ENCODE peak calls at places on chromosome 18, in nine cellular contexts. G, J, P, R, V, M, E, Q and H are unnamed samples.

GRCh38 chr18:58605027-58606020 is 23.6 kb downstream of the ALPK2 start:
- DNase-seq in E (no peak), V (no peak), M (no peak), P (no peak), Q (no peak), J (no peak), R (no peak), G (no peak), H (no peak)

GRCh38 chr18:74489631-74490030 is 6.5 kb upstream of the CNDP2 start:
- DNase-seq in G (no peak), J (no peak), Q (no peak), V (no peak), M (no peak), P (no peak), E (no peak), R (no peak), H (no peak)

GRCh38 chr18:74251297-74252031 is 40.3 kb downstream of the CYB5A start:
- DNase-seq in J (peak; percentile 57), P (peak; percentile 41), V (no peak), G (no peak), Q (no peak), M (no peak), E (no peak), R (no peak), H (no peak)

GRCh38 chr18:59155140-59155539 is 15.5 kb downstream of the SEC11C start:
- DNase-seq in R (no peak), J (no peak), E (no peak), M (no peak), P (no peak), G (no peak), V (no peak), Q (no peak), H (no peak)

GRCh38 chr18:8874872-8875271 is 169.5 kb downstream of the MTCL1 start:
- DNase-seq in M (no peak), Q (no peak), J (no peak), E (no peak), V (no peak), R (no peak), P (no peak), G (no peak), H (no peak)

GRCh38 chr18:56756971-56757370 is 105.8 kb downstream of the WDR7 start:
- DNase-seq in M (no peak), R (no peak), J (no peak), G (no peak), V (no peak), E (peak; percentile 63), Q (no peak), P (no peak), H (peak; percentile 34)

GRCh38 chr18:59049726-59050660 is 89.7 kb upstream of the SEC11C start:
- DNase-seq in G (no peak), P (no peak), Q (no peak), E (no peak), R (no peak), V (no peak), M (peak; percentile 56), J (no peak), H (no peak)

GRCh38 chr18:51531496-51531895 is 334.0 kb upstream of the MEX3C start:
- DNase-seq in P (no peak), V (no peak), Q (no peak), M (no peak), E (no peak), R (no peak), G (no peak), J (no peak), H (no peak)

GRCh38 chr18:80115035-80115434 is 6.0 kb downstream of the ADNP2 start:
- DNase-seq in E (no peak), Q (no peak), V (no peak), P (no peak), M (no peak), G (no peak), R (no peak), J (no peak), H (no peak)

GRCh38 chr18:57901819-57902600 is 98.9 kb upstream of the ATP8B1 start:
- DNase-seq in Q (no peak), M (no peak), E (no peak), R (no peak), V (no peak), P (peak; percentile 80), J (no peak), G (no peak), H (no peak)

GRCh38 chr18:37476182-37476581 is 89.4 kb downstream of the CELF4 start:
- DNase-seq in M (no peak), V (no peak), R (peak; percentile 20), J (no peak), E (no peak), P (peak; percentile 9), G (no peak), Q (no peak), H (no peak)

GRCh38 chr18:7000484-7001096 is 117.0 kb downstream of the LAMA1 start:
- DNase-seq in P (no peak), G (no peak), V (peak; percentile 37), R (no peak), E (no peak), J (no peak), Q (no peak), M (no peak), H (no peak)

GRCh38 chr18:13165636-13166423 is 52.7 kb upstream of the LDLRAD4 start:
- DNase-seq in V (no peak), Q (no peak), J (no peak), M (no peak), G (no peak), P (no peak), E (no peak), R (no peak), H (no peak)

GRCh38 chr18:78731423-78732032 is 248.1 kb upstream of the SALL3 start:
- DNase-seq in P (no peak), E (no peak), M (peak; percentile 71), J (no peak), R (no peak), V (no peak), G (no peak), Q (no peak), H (no peak)

GRCh38 chr18:50297621-50298442 is 10.3 kb upstream of the CXXC1 start:
- DNase-seq in M (peak; percentile 94), P (no peak), G (peak; percentile 74), V (no peak), E (peak; percentile 85), J (peak; percentile 57), R (peak; percentile 84), Q (peak; percentile 82), H (peak; percentile 77)

GRCh38 chr18:29753379-29753778 is 1289.2 kb downstream of the DSC3 start:
- DNase-seq in Q (no peak), V (no peak), E (no peak), M (no peak), J (no peak), G (no peak), P (no peak), R (no peak), H (no peak)

GRCh38 chr18:59765343-59765742 is 68.1 kb upstream of the CCBE1 start:
- DNase-seq in J (no peak), V (no peak), E (no peak), P (no peak), R (no peak), Q (no peak), M (no peak), G (no peak), H (no peak)

DNA sequence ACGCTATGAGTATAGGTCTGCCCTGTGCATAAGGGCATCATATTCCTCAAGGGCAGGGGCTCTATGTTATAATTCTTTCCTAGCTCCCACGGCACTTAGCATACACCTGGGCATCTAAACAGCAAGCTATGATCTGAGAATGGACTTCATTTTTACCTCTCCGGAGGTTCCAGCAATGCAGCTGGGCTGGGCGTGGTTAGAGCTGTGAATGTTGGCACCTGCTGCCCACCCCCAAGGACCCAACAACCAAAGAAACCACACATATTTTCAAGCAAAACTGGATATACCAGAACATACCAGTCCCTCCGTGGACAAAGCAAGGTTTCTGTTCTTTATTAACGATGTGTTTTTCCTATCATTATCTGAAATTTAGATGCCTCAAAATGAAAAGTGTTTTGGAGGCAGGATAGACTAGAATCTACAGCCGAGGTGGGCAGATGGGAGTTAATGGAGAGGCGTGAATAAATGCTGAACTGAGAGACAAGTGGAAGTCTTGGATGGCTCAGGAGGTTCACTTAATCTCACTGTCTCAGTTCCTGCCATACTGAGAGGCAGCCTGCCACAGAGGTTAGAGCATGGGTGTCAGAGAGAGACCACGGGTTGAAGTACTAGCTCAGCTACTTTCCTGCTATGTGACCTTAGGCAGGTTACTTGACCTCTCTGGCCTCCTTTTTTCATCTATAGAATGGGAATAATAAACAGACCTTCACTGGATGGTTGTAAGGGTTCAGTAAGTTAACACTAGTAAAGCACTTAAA is 186.6 kb upstream of the SMAD2 start:
- DNase-seq in J (no peak), M (peak; percentile 27), R (no peak), V (no peak), Q (no peak), E (no peak), P (no peak), G (no peak), H (no peak)
- TF ChIP-seq POLR2A in J (no peak), M (no peak), R (no peak), V (no peak), Q (no peak), E (no peak), P (no peak), G (no peak), H (no peak)

GRCh38 chr18:36402765-36403396 is 105.4 kb downstream of the FHOD3 start:
- DNase-seq in M (no peak), J (no peak), V (no peak), E (peak; percentile 78), G (no peak), Q (no peak), P (no peak), R (peak; percentile 29), H (peak; percentile 80)
- H3K27ac ChIP-seq in M (no peak overlapping the region), J (no peak overlapping the region), V (no peak overlapping the region), E (no peak overlapping the region), G (no peak overlapping the region), Q (no peak overlapping the region), P (no peak overlapping the region), R (no peak overlapping the region), H (peak overlapping the region; percentile 42)

GRCh38 chr18:63158676-63159291 is 160.8 kb downstream of the BCL2 start:
- DNase-seq in P (no peak), V (no peak), R (no peak), M (no peak), G (no peak), E (no peak), J (no peak), Q (no peak), H (no peak)
- H3K4me1 ChIP-seq in P (peaks cover 14% of the 10 kb centered on the region), V (peaks cover 13% of the 10 kb centered on the region), R (peaks cover 32% of the 10 kb centered on the region), M (peaks cover 100% of the 10 kb centered on the region), G (peaks cover 4% of the 10 kb centered on the region), E (no peaks in the 10 kb centered on the region), J (peaks cover 38% of the 10 kb centered on the region), Q (peaks cover 20% of the 10 kb centered on the region), H (no peaks in the 10 kb centered on the region)

GRCh38 chr18:68056936-68057335 is 540.4 kb upstream of the DSEL start:
- DNase-seq in E (no peak), J (no peak), G (no peak), M (no peak), R (no peak), Q (no peak), V (no peak), P (no peak), H (no peak)
- TF ChIP-seq POLR2A in E (no peak), J (no peak), G (no peak), M (no peak), R (no peak), Q (no peak), V (no peak), P (no peak), H (no peak)

DNA sequence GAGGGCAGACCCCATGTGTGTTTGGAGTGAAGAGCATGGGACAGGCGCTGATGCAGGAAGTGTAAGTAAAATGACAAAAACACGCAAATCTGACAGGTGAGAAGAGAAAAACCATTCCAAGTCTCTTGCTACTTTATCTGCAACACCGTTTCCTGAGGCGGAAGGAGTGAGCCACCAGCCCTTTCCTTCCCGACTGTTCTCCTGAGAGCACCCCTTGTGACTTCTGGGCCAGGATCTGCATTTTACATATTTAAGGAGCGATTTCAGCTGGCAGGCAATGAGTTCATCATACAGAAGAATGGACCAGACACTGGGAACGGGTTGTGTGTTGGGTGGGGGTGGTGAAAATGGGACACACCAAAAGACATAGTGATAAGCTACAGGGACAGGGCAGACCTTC is 277.3 kb downstream of the TGIF1 start:
- DNase-seq in V (no peak), P (no peak), J (no peak), R (no peak), G (no peak), M (no peak), Q (no peak), E (no peak), H (no peak)
- H3K27ac ChIP-seq in V (no peak overlapping the region), P (no peak overlapping the region), J (no peak overlapping the region), R (no peak overlapping the region), G (no peak overlapping the region), M (no peak overlapping the region), Q (no peak overlapping the region), E (no peak overlapping the region), H (no peak overlapping the region)